ENCODE peak calls at places on chromosomes 5 and 9, in six cellular contexts. One of them, this sample, is unnamed.

GRCh38 chr9:83266618-83267543 is 203.9 kb upstream of the RASEF start:
- DNase-seq in A549: no peak
- DNase-seq in non-pigmented ciliary epithelial cell: no peak
- DNase-seq in cardiac fibroblast: peak
- DNase-seq in left ventricle myocardium superior: peak
- DNase-seq in activated CD8-positive, alpha-beta memory T cell treated with anti-CD3 and anti-CD28 coated beads for 48 hours: no peak
- DNase-seq in this sample: no peak

GRCh38 chr9:127424669-127424986 is 446 bp downstream of the ZNF79 start:
- DNase-seq in A549: no peak
- DNase-seq in non-pigmented ciliary epithelial cell: no peak
- DNase-seq in cardiac fibroblast: no peak
- DNase-seq in left ventricle myocardium superior: no peak
- DNase-seq in activated CD8-positive, alpha-beta memory T cell treated with anti-CD3 and anti-CD28 coated beads for 48 hours: no peak
- DNase-seq in this sample: no peak

GRCh38 chr9:83980395-83981125 is at the start of gene RMI1:
- DNase-seq in A549: peak
- DNase-seq in non-pigmented ciliary epithelial cell: peak
- DNase-seq in cardiac fibroblast: peak
- DNase-seq in left ventricle myocardium superior: peak
- DNase-seq in activated CD8-positive, alpha-beta memory T cell treated with anti-CD3 and anti-CD28 coated beads for 48 hours: peak
- DNase-seq in this sample: peak

GRCh38 chr5:93188876-93189485 is 392.0 kb downstream of the NR2F1-AS1 start:
- DNase-seq in A549: no peak
- DNase-seq in non-pigmented ciliary epithelial cell: no peak
- DNase-seq in cardiac fibroblast: peak
- DNase-seq in left ventricle myocardium superior: no peak
- DNase-seq in activated CD8-positive, alpha-beta memory T cell treated with anti-CD3 and anti-CD28 coated beads for 48 hours: no peak
- DNase-seq in this sample: no peak

GRCh38 chr9:135149876-135150275 is 62.4 kb downstream of the OLFM1 start:
- DNase-seq in A549: no peak
- DNase-seq in non-pigmented ciliary epithelial cell: no peak
- DNase-seq in cardiac fibroblast: no peak
- DNase-seq in left ventricle myocardium superior: no peak
- DNase-seq in activated CD8-positive, alpha-beta memory T cell treated with anti-CD3 and anti-CD28 coated beads for 48 hours: no peak
- DNase-seq in this sample: no peak

GRCh38 chr5:146291421-146292074 is 47.1 kb upstream of the POU4F3 start:
- DNase-seq in A549: peak
- DNase-seq in non-pigmented ciliary epithelial cell: no peak
- DNase-seq in cardiac fibroblast: peak
- DNase-seq in left ventricle myocardium superior: no peak
- DNase-seq in activated CD8-positive, alpha-beta memory T cell treated with anti-CD3 and anti-CD28 coated beads for 48 hours: no peak
- DNase-seq in this sample: no peak

GRCh38 chr9:4680178-4680535 is 788 bp downstream of the CDC37L1 start:
- DNase-seq in A549: no peak
- DNase-seq in non-pigmented ciliary epithelial cell: no peak
- DNase-seq in cardiac fibroblast: no peak
- DNase-seq in left ventricle myocardium superior: no peak
- DNase-seq in activated CD8-positive, alpha-beta memory T cell treated with anti-CD3 and anti-CD28 coated beads for 48 hours: no peak
- DNase-seq in this sample: no peak

GRCh38 chr9:34675048-34675714 is 12.7 kb upstream of the CCL27 start:
- DNase-seq in A549: peak
- DNase-seq in non-pigmented ciliary epithelial cell: no peak
- DNase-seq in cardiac fibroblast: peak
- DNase-seq in left ventricle myocardium superior: peak
- DNase-seq in activated CD8-positive, alpha-beta memory T cell treated with anti-CD3 and anti-CD28 coated beads for 48 hours: no peak
- DNase-seq in this sample: no peak

This sample was measured in AG04450.